ENCODE peak calls at places on chromosomes 7 and 10, in nine cellular contexts. I is lower lobe of right lung, R is aorta, Q is DND-41, W is A549, S is K562, H is heart right ventricle, Y is body of pancreas, C is lung. J is an unnamed sample.

GRCh38 chr10:31099664-31100063 is 68.0 kb upstream of the ZNF438 start:
- ATAC-seq in I (peak; percentile 22), R (no peak), Q (no peak), W (peak; percentile 84), S (no peak), H (no peak), Y (peak; percentile 87), C (no peak), J (no peak)

GRCh38 chr7:30164567-30164966 is 29.8 kb downstream of the MTURN start:
- ATAC-seq in I (peak; percentile 70), R (peak; percentile 74), Q (peak; percentile 63), W (peak; percentile 84), S (peak; percentile 70), H (peak; percentile 73), Y (peak; percentile 67), C (peak; percentile 60), J (peak; percentile 35)

GRCh38 chr10:71344154-71344915 is 25.3 kb downstream of the SLC29A3 start:
- ATAC-seq in I (no peak), R (no peak), Q (no peak), W (no peak), S (no peak), H (no peak), Y (no peak), C (no peak), J (no peak)

GRCh38 chr10:68938117-68938516 is 17.9 kb upstream of the DDX21 start:
- ATAC-seq in I (no peak), R (no peak), Q (no peak), W (no peak), S (peak; percentile 66), H (no peak), Y (no peak), C (no peak), J (no peak)

GRCh38 chr10:69819713-69820506 is 18.2 kb downstream of the COL13A1 start:
- ATAC-seq in I (no peak), R (no peak), Q (no peak), W (no peak), S (no peak), H (no peak), Y (no peak), C (no peak), J (no peak)

GRCh38 chr7:138613630-138614029 is 87.5 kb downstream of the SVOPL start:
- ATAC-seq in I (no peak), R (no peak), Q (no peak), W (no peak), S (no peak), H (no peak), Y (no peak), C (no peak), J (no peak)

GRCh38 chr7:33050425-33051318 is 11.9 kb downstream of the NT5C3A start:
- ATAC-seq in I (peak; percentile 84), R (peak; percentile 29), Q (peak; percentile 55), W (peak; percentile 76), S (peak; percentile 71), H (peak; percentile 65), Y (peak; percentile 82), C (peak; percentile 71), J (no peak)

GRCh38 chr7:29877196-29877595 is 70.9 kb downstream of the WIPF3 start:
- ATAC-seq in I (no peak), R (no peak), Q (no peak), W (no peak), S (no peak), H (peak; percentile 55), Y (peak; percentile 58), C (no peak), J (no peak)

GRCh38 chr10:23081891-23082290 is 13.5 kb upstream of the MSRB2 start:
- ATAC-seq in I (no peak), R (no peak), Q (no peak), W (peak; percentile 82), S (peak; percentile 93), H (peak; percentile 17), Y (no peak), C (no peak), J (peak; percentile 25)

GRCh38 chr7:130865408-130866236 is 131.6 kb upstream of the KLF14 start:
- ATAC-seq in I (peak; percentile 12), R (no peak), Q (peak; percentile 68), W (peak; percentile 57), S (peak; percentile 48), H (no peak), Y (no peak), C (no peak), J (no peak)

GRCh38 chr7:155809947-155810606 is 2.2 kb downstream of the SHH start:
- ATAC-seq in I (no peak), R (no peak), Q (no peak), W (no peak), S (no peak), H (no peak), Y (no peak), C (no peak), J (no peak)
- H3K4me3 ChIP-seq in I (peak overlapping the region; percentile 54), R (no peak overlapping the region), Q (no peak overlapping the region), W (peak overlapping the region; percentile 51), S (no peak overlapping the region), H (no peak overlapping the region), Y (no peak overlapping the region), C (peak overlapping the region; percentile 34), J (peak overlapping the region; percentile 25)

GRCh38 chr7:7703427-7703826 is 15.0 kb downstream of the RPA3 start:
- ATAC-seq in I (no peak), R (no peak), Q (no peak), W (no peak), S (no peak), H (no peak), Y (no peak), C (no peak), J (no peak)
- H3K4me1 ChIP-seq in I (peaks cover 19% of the 10 kb centered on the region), R (no peaks in the 10 kb centered on the region), Q (peaks cover 3% of the 10 kb centered on the region), W (peaks cover 11% of the 10 kb centered on the region), S (no peaks in the 10 kb centered on the region), H (peaks cover 89% of the 10 kb centered on the region), Y (peaks cover 30% of the 10 kb centered on the region), C (peaks cover 36% of the 10 kb centered on the region), J (no peaks in the 10 kb centered on the region)

GRCh38 chr7:69599879-69600764 is 1.8 kb downstream of the AUTS2 start:
- ATAC-seq in I (no peak), R (no peak), Q (no peak), W (no peak), S (no peak), H (no peak), Y (no peak), C (no peak), J (no peak)

GRCh38 chr7:69603351-69603750 is 5.1 kb downstream of the AUTS2 start:
- ATAC-seq in I (no peak), R (no peak), Q (no peak), W (no peak), S (no peak), H (no peak), Y (no peak), C (no peak), J (no peak)

GRCh38 chr7:69603937-69604494 is 5.7 kb downstream of the AUTS2 start:
- ATAC-seq in I (no peak), R (no peak), Q (peak; percentile 94), W (no peak), S (no peak), H (no peak), Y (no peak), C (no peak), J (no peak)

GRCh38 chr7:69605070-69605469 is 6.8 kb downstream of the AUTS2 start:
- ATAC-seq in I (no peak), R (no peak), Q (no peak), W (no peak), S (no peak), H (no peak), Y (no peak), C (no peak), J (no peak)

GRCh38 chr7:69602522-69602921 is 4.2 kb downstream of the AUTS2 start:
- ATAC-seq in I (no peak), R (no peak), Q (no peak), W (no peak), S (no peak), H (no peak), Y (no peak), C (no peak), J (no peak)
- H3K4me3 ChIP-seq in I (no peak overlapping the region), R (no peak overlapping the region), Q (no peak overlapping the region), W (no peak overlapping the region), S (no peak overlapping the region), H (no peak overlapping the region), Y (no peak overlapping the region), C (no peak overlapping the region), J (no peak overlapping the region)

DNA sequence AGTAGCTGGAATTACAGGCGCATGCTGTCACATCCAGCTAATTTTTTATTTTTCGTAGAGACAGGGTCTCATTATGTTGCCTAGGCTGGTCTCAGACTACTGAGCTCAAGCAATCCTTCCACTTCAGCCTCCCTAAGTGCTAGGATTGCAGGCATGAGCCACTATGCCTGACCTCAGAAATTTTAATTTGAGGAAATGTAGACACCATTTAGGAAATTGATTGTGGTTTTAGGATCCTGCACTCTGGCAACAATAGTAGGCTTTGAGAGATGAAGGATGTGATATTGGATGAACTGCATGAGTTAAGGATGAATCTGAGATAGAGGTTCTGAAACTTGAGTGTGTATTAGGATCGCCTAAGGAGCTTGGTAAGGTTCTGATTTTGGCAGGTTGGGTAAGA is 66.5 kb downstream of the PPP1R9A start:
- ATAC-seq in I (no peak), R (no peak), Q (no peak), W (no peak), S (no peak), H (no peak), Y (no peak), C (no peak), J (no peak)
- H3K4me1 ChIP-seq in I (peaks cover 28% of the 10 kb centered on the region), R (no peaks in the 10 kb centered on the region), Q (no peaks in the 10 kb centered on the region), W (peaks cover 74% of the 10 kb centered on the region), S (no peaks in the 10 kb centered on the region), H (peaks cover 14% of the 10 kb centered on the region), Y (peaks cover 51% of the 10 kb centered on the region), C (peaks cover 3% of the 10 kb centered on the region), J (peaks cover 7% of the 10 kb centered on the region)

GRCh38 chr10:14241196-14241595 is 89.5 kb downstream of the FRMD4A start:
- ATAC-seq in I (no peak), R (no peak), Q (no peak), W (no peak), S (no peak), H (no peak), Y (no peak), C (no peak), J (no peak)
- H3K4me3 ChIP-seq in I (no peak overlapping the region), R (no peak overlapping the region), Q (no peak overlapping the region), W (no peak overlapping the region), S (no peak overlapping the region), H (no peak overlapping the region), Y (no peak overlapping the region), C (no peak overlapping the region), J (no peak overlapping the region)

GRCh38 chr7:19107392-19108147 is 9.9 kb downstream of the TWIST1 start:
- ATAC-seq in I (peak; percentile 35), R (peak; percentile 37), Q (no peak), W (no peak), S (no peak), H (peak; percentile 54), Y (peak; percentile 53), C (no peak), J (peak; percentile 65)
- H3K4me1 ChIP-seq in I (peaks cover 18% of the 10 kb centered on the region), R (no peaks in the 10 kb centered on the region), Q (no peaks in the 10 kb centered on the region), W (no peaks in the 10 kb centered on the region), S (peaks cover 9% of the 10 kb centered on the region), H (peaks cover 22% of the 10 kb centered on the region), Y (peaks cover 26% of the 10 kb centered on the region), C (no peaks in the 10 kb centered on the region), J (peaks cover 35% of the 10 kb centered on the region)

GRCh38 chr7:1000594-1000935 is 17.6 kb downstream of the CYP2W1 start:
- ATAC-seq in I (no peak), R (no peak), Q (no peak), W (no peak), S (no peak), H (no peak), Y (no peak), C (no peak), J (no peak)
- H3K4me3 ChIP-seq in I (no peak overlapping the region), R (no peak overlapping the region), Q (no peak overlapping the region), W (no peak overlapping the region), S (no peak overlapping the region), H (no peak overlapping the region), Y (no peak overlapping the region), C (no peak overlapping the region), J (no peak overlapping the region)

J was measured in gastroesophageal sphincter.